ENCODE peak calls at places on chromosomes 4 and X, in six cellular contexts. One of them, this sample, is unnamed.
A peak's percentile ranks its signal among the peaks of the same experiment; 100 is the strongest.

GRCh38 chr4:119932277-119932676 is 134.4 kb downstream of the MAD2L1 start:
- DNase-seq in coronary artery: no peak
- DNase-seq in tibial nerve: no peak
- DNase-seq in lower lobe of right lung: no peak
- DNase-seq in BE2C: no peak
- DNase-seq in fibroblast of mammary gland: no peak
- DNase-seq in this sample: no peak

GRCh38 chrX:27186671-27187070 is 276.5 kb downstream of the PPP4R3C start:
- DNase-seq in tibial nerve: no peak
- DNase-seq in fibroblast of mammary gland: peak; percentile 32
- DNase-seq in lower lobe of right lung: no peak
- DNase-seq in BE2C: no peak
- DNase-seq in coronary artery: no peak
- DNase-seq in this sample: peak; percentile 3

GRCh38 chr4:80071643-80072606 is 1.1 kb downstream of the ANTXR2 start:
- DNase-seq in fibroblast of mammary gland: no peak
- DNase-seq in tibial nerve: peak; percentile 26
- DNase-seq in coronary artery: peak; percentile 80
- DNase-seq in BE2C: peak; percentile 63
- DNase-seq in lower lobe of right lung: peak; percentile 69
- DNase-seq in this sample: no peak

GRCh38 chrX:75273483-75273882 is 402 bp upstream of the UPRT start:
- DNase-seq in lower lobe of right lung: no peak
- DNase-seq in tibial nerve: no peak
- DNase-seq in coronary artery: no peak
- DNase-seq in fibroblast of mammary gland: no peak
- DNase-seq in BE2C: no peak
- DNase-seq in this sample: peak; percentile 8

GRCh38 chrX:22542641-22543040 is 269.9 kb downstream of the CBLL2 start:
- DNase-seq in tibial nerve: no peak
- DNase-seq in BE2C: no peak
- DNase-seq in lower lobe of right lung: no peak
- DNase-seq in fibroblast of mammary gland: peak; percentile 50
- DNase-seq in coronary artery: no peak
- DNase-seq in this sample: no peak

GRCh38 chr4:78876568-78877320 is 62.5 kb downstream of the PAQR3 start:
- DNase-seq in tibial nerve: no peak
- DNase-seq in fibroblast of mammary gland: peak; percentile 38
- DNase-seq in BE2C: no peak
- DNase-seq in lower lobe of right lung: no peak
- DNase-seq in coronary artery: no peak
- DNase-seq in this sample: peak; percentile 21

GRCh38 chr4:53044651-53044960 is 182.5 kb downstream of the RASL11B start:
- DNase-seq in coronary artery: no peak
- DNase-seq in BE2C: no peak
- DNase-seq in tibial nerve: no peak
- DNase-seq in fibroblast of mammary gland: no peak
- DNase-seq in lower lobe of right lung: no peak
- DNase-seq in this sample: no peak

GRCh38 chr4:40372651-40373050 is 37.5 kb downstream of the CHRNA9 start:
- DNase-seq in BE2C: no peak
- DNase-seq in tibial nerve: no peak
- DNase-seq in lower lobe of right lung: no peak
- DNase-seq in coronary artery: no peak
- DNase-seq in fibroblast of mammary gland: no peak
- DNase-seq in this sample: no peak

GRCh38 chr4:73661646-73662119 is 41.4 kb upstream of the RASSF6 start:
- DNase-seq in coronary artery: no peak
- DNase-seq in tibial nerve: no peak
- DNase-seq in BE2C: no peak
- DNase-seq in lower lobe of right lung: no peak
- DNase-seq in fibroblast of mammary gland: peak; percentile 98
- DNase-seq in this sample: peak; percentile 96

GRCh38 chr4:153072661-153073060 is 131.6 kb upstream of the TRIM2 start:
- DNase-seq in coronary artery: no peak
- DNase-seq in BE2C: no peak
- DNase-seq in tibial nerve: no peak
- DNase-seq in fibroblast of mammary gland: no peak
- DNase-seq in lower lobe of right lung: no peak
- DNase-seq in this sample: no peak

GRCh38 chr4:143085224-143085623 is 99.5 kb upstream of the USP38 start:
- DNase-seq in lower lobe of right lung: no peak
- DNase-seq in coronary artery: no peak
- DNase-seq in BE2C: no peak
- DNase-seq in fibroblast of mammary gland: no peak
- DNase-seq in tibial nerve: no peak
- DNase-seq in this sample: no peak

GRCh38 chrX:136262241-136262640 is 11.0 kb upstream of the MAP7D3 start:
- DNase-seq in BE2C: no peak
- DNase-seq in lower lobe of right lung: no peak
- DNase-seq in tibial nerve: no peak
- DNase-seq in fibroblast of mammary gland: no peak
- DNase-seq in coronary artery: no peak
- DNase-seq in this sample: no peak

GRCh38 chr4:18167831-18168230 is 146.3 kb upstream of the LCORL start:
- DNase-seq in tibial nerve: no peak
- DNase-seq in lower lobe of right lung: no peak
- DNase-seq in coronary artery: no peak
- DNase-seq in BE2C: no peak
- DNase-seq in fibroblast of mammary gland: no peak
- DNase-seq in this sample: no peak

GRCh38 chrX:1334854-1335253 is 1.7 kb upstream of the IL3RA start:
- DNase-seq in lower lobe of right lung: no peak
- DNase-seq in tibial nerve: no peak
- DNase-seq in fibroblast of mammary gland: no peak
- DNase-seq in coronary artery: no peak
- DNase-seq in BE2C: no peak
- DNase-seq in this sample: no peak

GRCh38 chr4:154743683-154744340 is at the start of gene LRAT:
- DNase-seq in coronary artery: no peak
- DNase-seq in BE2C: peak; percentile 58
- DNase-seq in fibroblast of mammary gland: peak; percentile 8
- DNase-seq in lower lobe of right lung: peak; percentile 79
- DNase-seq in tibial nerve: no peak
- DNase-seq in this sample: no peak

GRCh38 chrX:25191403-25191802 is 175.6 kb upstream of the ARX start:
- DNase-seq in tibial nerve: no peak
- DNase-seq in fibroblast of mammary gland: no peak
- DNase-seq in lower lobe of right lung: no peak
- DNase-seq in coronary artery: no peak
- DNase-seq in BE2C: no peak
- DNase-seq in this sample: no peak

GRCh38 chrX:1700757-1701156 is 85.9 kb downstream of the ASMT start:
- DNase-seq in fibroblast of mammary gland: no peak
- DNase-seq in tibial nerve: no peak
- DNase-seq in coronary artery: no peak
- DNase-seq in BE2C: no peak
- DNase-seq in lower lobe of right lung: no peak
- DNase-seq in this sample: no peak

GRCh38 chrX:40153335-40154221 is 55.8 kb upstream of the BCOR start:
- DNase-seq in fibroblast of mammary gland: no peak
- DNase-seq in lower lobe of right lung: peak; percentile 65
- DNase-seq in BE2C: peak; percentile 76
- DNase-seq in tibial nerve: no peak
- DNase-seq in coronary artery: no peak
- DNase-seq in this sample: no peak

GRCh38 chrX:100659431-100660137 is 15.6 kb downstream of the SRPX2 start:
- DNase-seq in coronary artery: no peak
- DNase-seq in fibroblast of mammary gland: no peak
- DNase-seq in lower lobe of right lung: no peak
- DNase-seq in tibial nerve: no peak
- DNase-seq in BE2C: no peak
- DNase-seq in this sample: no peak

GRCh38 chrX:69424161-69424560 is 80.0 kb upstream of the NALF2 start:
- DNase-seq in coronary artery: no peak
- DNase-seq in tibial nerve: no peak
- DNase-seq in lower lobe of right lung: no peak
- DNase-seq in fibroblast of mammary gland: peak; percentile 33
- DNase-seq in BE2C: no peak
- DNase-seq in this sample: no peak

GRCh38 chr4:101037249-101037648 is 310.1 kb downstream of the PPP3CA start:
- DNase-seq in BE2C: no peak
- DNase-seq in tibial nerve: no peak
- DNase-seq in coronary artery: no peak
- DNase-seq in fibroblast of mammary gland: no peak
- DNase-seq in lower lobe of right lung: no peak
- DNase-seq in this sample: no peak

GRCh38 chr4:53150631-53151488 is 215.0 kb downstream of the SCFD2 start:
- DNase-seq in BE2C: no peak
- DNase-seq in coronary artery: no peak
- DNase-seq in lower lobe of right lung: no peak
- DNase-seq in fibroblast of mammary gland: no peak
- DNase-seq in tibial nerve: no peak
- DNase-seq in this sample: no peak

GRCh38 chrX:57528670-57529255 is 63.0 kb upstream of the ZXDB start:
- DNase-seq in coronary artery: no peak
- DNase-seq in fibroblast of mammary gland: no peak
- DNase-seq in tibial nerve: no peak
- DNase-seq in BE2C: peak; percentile 11
- DNase-seq in lower lobe of right lung: no peak
- DNase-seq in this sample: no peak
- TF ChIP-seq CTCF in coronary artery: no peak
- TF ChIP-seq CTCF in fibroblast of mammary gland: peak; percentile 31
- TF ChIP-seq CTCF in tibial nerve: no peak
- TF ChIP-seq CTCF in BE2C: peak; percentile 29
- TF ChIP-seq CTCF in lower lobe of right lung: peak; percentile 26
- TF ChIP-seq CTCF in this sample: peak; percentile 48

GRCh38 chr4:83572848-83573247 is 36.9 kb downstream of the GPAT3 start:
- DNase-seq in lower lobe of right lung: no peak
- DNase-seq in BE2C: no peak
- DNase-seq in coronary artery: no peak
- DNase-seq in fibroblast of mammary gland: no peak
- DNase-seq in tibial nerve: no peak
- DNase-seq in this sample: no peak

GRCh38 chr4:83568057-83568456 is 32.1 kb downstream of the GPAT3 start:
- DNase-seq in coronary artery: no peak
- DNase-seq in tibial nerve: no peak
- DNase-seq in lower lobe of right lung: no peak
- DNase-seq in BE2C: no peak
- DNase-seq in fibroblast of mammary gland: peak; percentile 13
- DNase-seq in this sample: no peak

GRCh38 chr4:83569429-83569828 is 33.5 kb downstream of the GPAT3 start:
- DNase-seq in tibial nerve: no peak
- DNase-seq in fibroblast of mammary gland: no peak
- DNase-seq in lower lobe of right lung: no peak
- DNase-seq in coronary artery: no peak
- DNase-seq in BE2C: no peak
- DNase-seq in this sample: no peak

DNA sequence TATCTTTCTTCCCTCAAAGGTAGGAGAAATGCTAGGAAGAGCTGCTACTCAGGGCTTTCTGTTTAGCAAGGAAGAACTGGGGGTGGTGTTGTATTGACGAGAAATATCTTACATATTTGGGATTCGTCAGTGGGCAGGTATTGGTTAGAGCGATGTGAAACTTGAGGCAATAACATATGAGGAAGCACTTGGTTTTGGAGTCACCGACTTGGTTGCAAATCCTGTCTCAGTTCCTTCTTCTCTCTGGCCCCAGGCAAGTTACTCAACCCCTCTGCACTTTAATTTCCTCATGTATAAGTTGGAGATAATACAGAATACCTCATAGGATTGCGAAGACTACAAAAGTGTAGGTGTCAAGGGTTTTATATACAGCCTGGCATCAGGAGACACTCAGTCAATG is 34.1 kb downstream of the GPAT3 start:
- DNase-seq in BE2C: no peak
- DNase-seq in fibroblast of mammary gland: no peak
- DNase-seq in lower lobe of right lung: no peak
- DNase-seq in tibial nerve: no peak
- DNase-seq in coronary artery: no peak
- DNase-seq in this sample: no peak
- TF ChIP-seq CTCF in BE2C: no peak
- TF ChIP-seq CTCF in fibroblast of mammary gland: no peak
- TF ChIP-seq CTCF in lower lobe of right lung: no peak
- TF ChIP-seq CTCF in tibial nerve: no peak
- TF ChIP-seq CTCF in coronary artery: no peak
- TF ChIP-seq CTCF in this sample: no peak

DNA sequence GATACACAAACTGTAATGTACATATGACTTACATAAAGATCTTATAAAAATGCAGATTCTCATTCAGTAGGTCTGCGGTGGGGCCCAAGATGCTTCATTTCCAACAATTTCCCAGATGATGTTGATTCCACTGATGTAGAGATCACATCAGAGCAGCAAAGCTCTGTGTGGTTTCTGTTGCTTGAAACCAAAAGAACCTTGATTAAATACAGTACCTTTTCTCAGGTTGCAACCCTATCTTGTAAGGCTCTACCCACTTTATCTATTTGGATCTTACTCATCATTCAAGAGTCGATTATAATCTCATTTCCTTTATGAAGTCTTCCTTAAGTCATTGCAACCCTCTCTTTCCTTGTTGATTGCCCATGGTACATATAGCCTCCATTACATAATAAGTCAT is 816.8 kb downstream of the RPA4 start:
- DNase-seq in BE2C: no peak
- DNase-seq in lower lobe of right lung: no peak
- DNase-seq in coronary artery: no peak
- DNase-seq in tibial nerve: no peak
- DNase-seq in fibroblast of mammary gland: no peak
- DNase-seq in this sample: no peak
- TF ChIP-seq CTCF in BE2C: no peak
- TF ChIP-seq CTCF in lower lobe of right lung: no peak
- TF ChIP-seq CTCF in coronary artery: no peak
- TF ChIP-seq CTCF in tibial nerve: no peak
- TF ChIP-seq CTCF in fibroblast of mammary gland: no peak
- TF ChIP-seq CTCF in this sample: no peak

GRCh38 chr4:20552004-20552403 is 148.3 kb upstream of the PACRGL start:
- DNase-seq in tibial nerve: no peak
- DNase-seq in fibroblast of mammary gland: no peak
- DNase-seq in coronary artery: no peak
- DNase-seq in lower lobe of right lung: no peak
- DNase-seq in BE2C: no peak
- DNase-seq in this sample: no peak
- TF ChIP-seq CTCF in tibial nerve: no peak
- TF ChIP-seq CTCF in fibroblast of mammary gland: no peak
- TF ChIP-seq CTCF in coronary artery: no peak
- TF ChIP-seq CTCF in lower lobe of right lung: no peak
- TF ChIP-seq CTCF in BE2C: no peak
- TF ChIP-seq CTCF in this sample: no peak

GRCh38 chr4:87345139-87345538 is 22.5 kb upstream of the HSD17B13 start:
- DNase-seq in tibial nerve: no peak
- DNase-seq in coronary artery: no peak
- DNase-seq in BE2C: no peak
- DNase-seq in lower lobe of right lung: no peak
- DNase-seq in fibroblast of mammary gland: no peak
- DNase-seq in this sample: no peak
- TF ChIP-seq CTCF in tibial nerve: no peak
- TF ChIP-seq CTCF in coronary artery: no peak
- TF ChIP-seq CTCF in BE2C: no peak
- TF ChIP-seq CTCF in lower lobe of right lung: no peak
- TF ChIP-seq CTCF in fibroblast of mammary gland: no peak
- TF ChIP-seq CTCF in this sample: no peak

GRCh38 chr4:140085924-140086323 is 68.1 kb downstream of the MAML3 start:
- DNase-seq in tibial nerve: no peak
- DNase-seq in lower lobe of right lung: no peak
- DNase-seq in fibroblast of mammary gland: no peak
- DNase-seq in BE2C: no peak
- DNase-seq in coronary artery: no peak
- DNase-seq in this sample: no peak
- TF ChIP-seq CTCF in tibial nerve: no peak
- TF ChIP-seq CTCF in lower lobe of right lung: no peak
- TF ChIP-seq CTCF in fibroblast of mammary gland: no peak
- TF ChIP-seq CTCF in BE2C: no peak
- TF ChIP-seq CTCF in coronary artery: no peak
- TF ChIP-seq CTCF in this sample: no peak

GRCh38 chr4:159206427-159206871 is 103.6 kb downstream of the RAPGEF2 start:
- DNase-seq in lower lobe of right lung: no peak
- DNase-seq in coronary artery: no peak
- DNase-seq in BE2C: no peak
- DNase-seq in fibroblast of mammary gland: no peak
- DNase-seq in tibial nerve: no peak
- DNase-seq in this sample: peak; percentile 18
- TF ChIP-seq CTCF in lower lobe of right lung: no peak
- TF ChIP-seq CTCF in coronary artery: no peak
- TF ChIP-seq CTCF in BE2C: no peak
- TF ChIP-seq CTCF in fibroblast of mammary gland: no peak
- TF ChIP-seq CTCF in tibial nerve: no peak
- TF ChIP-seq CTCF in this sample: no peak